ENCODE peak calls at places on chromosomes 11 and 22, in ten cellular contexts. K is lung, B is SJSA1, X is upper lobe of right lung, G is left ventricle myocardium inferior, Y is mesenchymal stem cell, M is GM23338, E is psoas muscle, T is transverse colon, C is mesendoderm. H is an unnamed sample. For H3K4me1, the result is how much of the 10 kb centered on the place peaks cover.

GRCh38 chr11:108221981-108222685 is at the start of gene NPAT:
- DNase-seq in E (no peak), B (no peak), Y (no peak), T (no peak), C (no peak), X (no peak), K (no peak), M (no peak), G (no peak), H (no peak)

GRCh38 chr11:32113200-32113599 is 22.3 kb downstream of the RCN1 start:
- DNase-seq in G (no peak), B (no peak), Y (no peak), C (no peak), E (no peak), X (no peak), T (no peak), M (no peak), K (no peak), H (no peak)

GRCh38 chr22:45673482-45674175 is 2.0 kb downstream of the ATXN10 start:
- DNase-seq in T (no peak), M (no peak), B (no peak), C (no peak), E (no peak), K (no peak), Y (no peak), G (no peak), X (no peak), H (no peak)

GRCh38 chr11:96465537-96465936 is 75.7 kb downstream of the JRKL start:
- DNase-seq in X (no peak), T (no peak), E (no peak), K (no peak), G (peak), Y (no peak), M (no peak), B (no peak), C (no peak), H (no peak)

GRCh38 chr11:26599876-26600434 is 27.9 kb upstream of the MUC15 start:
- DNase-seq in T (no peak), G (no peak), C (no peak), Y (no peak), B (no peak), X (no peak), M (no peak), E (no peak), K (no peak), H (no peak)

GRCh38 chr11:34012734-34013133 is 38.8 kb upstream of the CAPRIN1 start:
- DNase-seq in Y (no peak), X (no peak), E (no peak), K (no peak), B (no peak), G (no peak), M (no peak), T (no peak), C (no peak), H (no peak)

GRCh38 chr11:723120-723883 is 17.3 kb downstream of the EPS8L2 start:
- DNase-seq in X (no peak), B (no peak), C (no peak), K (no peak), T (peak), G (no peak), Y (peak), M (peak), E (no peak), H (peak)

GRCh38 chr11:32418836-32419235 is 16.5 kb downstream of the WT1 start:
- DNase-seq in M (no peak), E (no peak), Y (no peak), C (no peak), B (no peak), K (no peak), T (no peak), X (no peak), G (no peak), H (no peak)

GRCh38 chr11:65316979-65317786 is 2.5 kb downstream of the CDC42EP2 start:
- DNase-seq in T (peak), M (peak), G (peak), C (peak), B (no peak), Y (peak), X (peak), K (peak), E (peak), H (no peak)

GRCh38 chr11:71193431-71193830 is 58.9 kb downstream of the SHANK2 start:
- DNase-seq in E (peak), T (no peak), K (no peak), Y (no peak), X (peak), M (no peak), G (no peak), B (no peak), C (no peak), H (no peak)

GRCh38 chr11:125410091-125410490 is 86.0 kb downstream of the FEZ1 start:
- DNase-seq in X (peak), K (no peak), B (no peak), G (no peak), Y (peak), T (no peak), C (peak), E (no peak), M (peak), H (no peak)

GRCh38 chr22:38455530-38456271 is 702 bp upstream of the KCNJ4 start:
- DNase-seq in B (no peak), C (peak), G (no peak), X (no peak), K (no peak), M (peak), E (no peak), T (no peak), Y (peak), H (no peak)

GRCh38 chr22:30424471-30425326 is 869 bp upstream of the MTFP1 start:
- DNase-seq in M (peak), C (peak), Y (no peak), T (peak), G (no peak), B (no peak), X (no peak), E (no peak), K (no peak), H (no peak)

GRCh38 chr11:116505466-116506247 is 267.1 kb downstream of the BUD13 start:
- DNase-seq in Y (no peak), K (no peak), G (no peak), M (no peak), T (no peak), E (no peak), B (no peak), X (no peak), C (no peak), H (no peak)

GRCh38 chr11:126440276-126440675 is 84.8 kb downstream of the ST3GAL4 start:
- DNase-seq in X (no peak), B (no peak), G (no peak), C (no peak), K (no peak), T (no peak), M (no peak), Y (no peak), E (no peak), H (no peak)

GRCh38 chr11:72759468-72759867 is 7.3 kb upstream of the ARAP1 start:
- DNase-seq in M (no peak), G (no peak), E (no peak), Y (no peak), T (no peak), B (no peak), C (no peak), X (no peak), K (no peak), H (no peak)

GRCh38 chr11:118574636-118575035 is 2.4 kb downstream of the ARCN1 start:
- DNase-seq in K (no peak), X (no peak), C (no peak), M (no peak), Y (no peak), B (no peak), T (no peak), G (no peak), E (no peak), H (no peak)
- H3K4me3 ChIP-seq in K (no peak), X (peak), C (no peak), M (no peak), Y (no peak), B (no peak), T (no peak), G (peak), E (peak), H (peak)

DNA sequence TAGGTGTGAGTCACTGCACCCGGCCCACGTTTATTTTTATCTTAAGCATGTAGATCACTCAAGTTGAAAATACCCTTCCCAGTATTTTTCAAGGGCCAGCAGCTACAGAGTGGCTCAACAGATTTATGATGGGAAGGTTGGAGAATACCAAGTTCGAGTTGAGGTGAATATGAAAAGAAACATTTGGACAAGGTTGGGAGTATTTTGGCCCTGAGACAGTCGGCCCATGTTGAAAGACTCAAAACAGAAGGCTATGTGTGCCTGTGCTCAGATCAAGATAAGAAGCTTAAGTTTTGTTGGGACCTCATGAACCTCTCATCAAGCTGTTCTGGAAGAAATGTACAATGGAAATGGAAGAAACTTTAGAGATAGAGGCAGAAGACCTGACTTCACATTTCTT is 199.1 kb downstream of the DBX1 start:
- DNase-seq in T (no peak), G (no peak), Y (no peak), K (no peak), B (no peak), E (no peak), M (no peak), X (no peak), C (no peak), H (no peak)
- H3K27ac ChIP-seq in T (no peak), G (no peak), Y (no peak), K (no peak), B (no peak), E (no peak), M (no peak), X (no peak), C (no peak), H (no peak)

DNA sequence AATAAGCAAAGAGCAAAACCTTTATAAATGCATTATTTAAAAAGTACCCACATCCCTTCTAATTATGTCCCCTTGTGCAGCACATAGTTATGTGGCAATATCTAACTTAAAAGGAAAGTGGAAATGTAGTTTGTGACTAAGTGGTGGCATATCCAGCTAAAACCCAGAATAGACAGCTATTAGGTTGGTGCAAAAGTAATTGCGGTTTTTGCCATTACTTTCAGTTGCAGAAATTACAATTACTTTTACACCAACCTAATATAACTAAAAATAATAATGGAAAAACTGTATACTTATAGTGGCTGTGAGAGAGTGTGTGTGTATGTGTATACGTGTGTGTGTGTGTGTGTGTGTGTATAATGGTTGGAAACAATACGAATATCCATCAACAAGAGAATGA is 1108.1 kb upstream of the CNTN5 start:
- DNase-seq in B (no peak), M (no peak), E (no peak), K (no peak), Y (no peak), X (no peak), T (no peak), C (no peak), G (no peak), H (no peak)
- H3K4me1 ChIP-seq in B (under half), M (under half), E (under half), K (under half), Y (under half), X (under half), T (under half), C (under half), G (under half), H (under half)

GRCh38 chr11:115501895-115502589 is 2.2 kb downstream of the CADM1 start:
- DNase-seq in X (no peak), Y (peak), E (no peak), C (peak), G (no peak), B (no peak), T (no peak), M (peak), K (no peak), H (no peak)
- H3K4me3 ChIP-seq in X (peak), Y (no peak), E (peak), C (no peak), G (peak), B (no peak), T (peak), M (peak), K (peak), H (peak)

GRCh38 chr11:78414321-78415051 is 3.1 kb downstream of the GAB2 start:
- DNase-seq in K (no peak), C (peak), T (no peak), M (peak), Y (peak), E (no peak), B (no peak), G (no peak), X (no peak), H (no peak)
- H3K27ac ChIP-seq in K (no peak), C (no peak), T (no peak), M (no peak), Y (no peak), E (no peak), B (no peak), G (no peak), X (no peak), H (no peak)

DNA sequence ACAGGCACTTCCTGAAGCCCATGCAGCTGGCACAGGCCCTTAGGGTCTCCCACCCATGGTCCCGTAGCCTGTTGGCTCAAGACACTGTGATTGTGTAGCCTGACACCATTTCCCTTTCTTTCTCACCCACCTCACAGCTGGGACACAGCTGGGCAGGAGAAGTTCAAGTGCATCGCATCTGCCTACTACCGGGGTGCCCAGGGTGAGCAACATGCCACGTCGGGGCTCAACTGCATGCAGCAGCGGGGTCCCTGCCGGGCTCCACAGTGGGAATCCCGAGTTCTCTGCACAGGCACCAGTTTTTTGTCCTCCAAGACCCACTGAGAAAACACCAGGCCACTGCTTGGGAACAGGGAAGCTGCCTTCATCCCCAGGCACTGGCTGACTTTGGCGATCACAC is 10.6 kb downstream of the RAB36 start:
- DNase-seq in G (no peak), K (no peak), C (no peak), E (no peak), Y (no peak), T (no peak), M (no peak), B (no peak), X (no peak), H (no peak)
- H3K4me1 ChIP-seq in G (under half), K (under half), C (under half), E (under half), Y (under half), T (under half), M (under half), B (under half), X (under half), H (under half)

DNA sequence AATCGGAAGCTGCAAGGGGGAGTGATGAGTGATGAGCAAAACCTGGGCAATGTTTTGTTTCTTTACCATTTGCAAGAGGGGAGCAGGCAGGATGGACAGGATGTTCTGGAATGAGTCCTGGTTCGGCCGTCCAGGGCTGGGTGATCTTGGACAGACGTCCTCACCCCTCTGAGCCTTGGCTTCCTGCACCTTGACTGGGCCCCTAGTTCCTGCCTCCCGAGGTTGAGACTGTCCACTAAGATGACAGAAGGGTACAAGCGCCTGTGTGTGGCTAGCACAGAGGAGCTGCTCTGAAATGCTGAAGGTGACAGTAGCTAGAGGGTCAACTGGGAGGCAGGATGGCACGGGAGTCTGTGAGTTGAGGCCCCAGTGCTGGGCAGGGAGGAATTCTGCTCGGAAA is 306.2 kb downstream of the MN1 start:
- DNase-seq in X (no peak), E (peak), G (no peak), T (no peak), K (no peak), M (no peak), Y (no peak), B (no peak), C (no peak), H (no peak)
- H3K4me3 ChIP-seq in X (no peak), E (no peak), G (no peak), T (no peak), K (no peak), M (no peak), Y (no peak), B (no peak), C (no peak), H (no peak)

DNA sequence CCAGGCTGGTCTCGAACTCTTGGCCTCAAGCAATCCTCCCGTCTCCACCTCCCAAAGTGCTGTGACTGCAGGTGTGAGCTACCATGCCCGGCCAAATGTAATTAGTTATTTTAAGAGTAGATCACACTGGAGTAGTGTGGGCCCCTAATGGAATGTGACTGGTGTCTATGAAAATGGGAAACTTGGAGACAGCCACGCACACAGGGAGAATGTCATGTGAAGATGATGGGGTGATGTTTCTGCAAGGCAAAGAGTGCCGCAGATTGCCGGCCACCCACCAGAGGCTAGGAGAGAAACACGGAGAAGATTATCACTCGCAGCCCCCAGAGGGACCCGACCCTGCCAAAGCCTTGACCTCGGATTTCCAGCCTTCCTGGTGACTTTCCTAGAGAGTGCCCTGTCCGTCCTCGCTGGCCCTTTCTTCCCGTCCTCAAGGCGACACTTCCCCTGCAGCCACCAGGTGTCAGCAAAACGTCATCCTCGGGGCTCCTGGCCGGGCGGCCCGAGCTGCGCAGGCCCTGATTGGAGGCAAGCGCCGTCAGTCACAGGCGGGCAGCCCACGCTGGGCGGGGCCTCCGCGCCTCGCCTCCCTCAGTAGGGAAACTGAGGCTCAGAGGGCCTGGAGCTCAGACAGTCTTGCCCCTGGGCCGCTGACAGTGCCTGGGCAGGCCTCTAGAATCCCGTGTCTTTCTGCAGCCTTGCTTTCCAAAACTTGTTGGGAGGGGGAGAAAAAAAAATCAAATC is 16.3 kb downstream of the CRYBB2 start:
- DNase-seq in X (peak), C (peak), E (peak), Y (peak), M (peak), T (peak), B (peak), G (peak), K (peak), H (peak)
- H3K27ac ChIP-seq in X (no peak), C (no peak), E (no peak), Y (no peak), M (no peak), T (no peak), B (no peak), G (no peak), K (no peak), H (no peak)

H was measured in CD4-positive, CD25-positive, alpha-beta regulatory T cell.